ENCODE peak calls at places on chromosome 5, in ten cellular contexts. J is A549; U is SW480; Z is glutamatergic neuron; I is BJ; M is WTC11; Y is central memory CD4-positive, alpha-beta T cell; K is NCI-H1092 treated with DMSO at 0.1 percent for 48 hours; E is neural crest cell; G is PC-9. V is an unnamed sample.

GRCh38 chr5:3345195-3345594 is 250.4 kb upstream of the IRX1 start:
- DNase-seq in J (no peak), U (no peak), Z (no peak), I (no peak), M (no peak), Y (no peak), K (no peak), E (no peak), G (no peak), V (no peak)

GRCh38 chr5:107426209-107426608 is 244.5 kb downstream of the EFNA5 start:
- DNase-seq in J (no peak), U (no peak), Z (no peak), I (no peak), M (no peak), Y (no peak), K (no peak), E (no peak), G (peak; percentile 65), V (no peak)

GRCh38 chr5:157651623-157652376 is 438 bp downstream of the SOX30 start:
- DNase-seq in J (no peak), U (no peak), Z (peak; percentile 73), I (no peak), M (peak; percentile 89), Y (peak; percentile 86), K (peak; percentile 57), E (no peak), G (no peak), V (peak; percentile 90)

GRCh38 chr5:102858808-102859207 is 103.7 kb downstream of the PAM start:
- DNase-seq in J (no peak), U (no peak), Z (no peak), I (peak; percentile 63), M (no peak), Y (no peak), K (no peak), E (no peak), G (no peak), V (no peak)

GRCh38 chr5:115561176-115561575 is 16.6 kb upstream of the FEM1C start:
- DNase-seq in J (no peak), U (no peak), Z (no peak), I (no peak), M (no peak), Y (no peak), K (no peak), E (no peak), G (no peak), V (no peak)

GRCh38 chr5:13218518-13218917 is 726.0 kb downstream of the DNAH5 start:
- DNase-seq in J (peak; percentile 1), U (peak; percentile 25), Z (no peak), I (no peak), M (peak; percentile 24), Y (no peak), K (no peak), E (no peak), G (no peak), V (no peak)

GRCh38 chr5:74186351-74187315 is 453.9 kb downstream of the ENC1 start:
- DNase-seq in J (no peak), U (no peak), Z (no peak), I (no peak), M (no peak), Y (no peak), K (no peak), E (no peak), G (no peak), V (no peak)

GRCh38 chr5:37086466-37087178 is 162.6 kb downstream of the CPLANE1 start:
- DNase-seq in J (no peak), U (peak; percentile 74), Z (no peak), I (peak; percentile 24), M (no peak), Y (no peak), K (no peak), E (no peak), G (peak; percentile 34), V (no peak)

GRCh38 chr5:150497274-150497988 is 10.5 kb upstream of the NDST1 start:
- DNase-seq in J (peak; percentile 99), U (peak; percentile 93), Z (peak; percentile 62), I (peak; percentile 66), M (no peak), Y (no peak), K (peak; percentile 0), E (no peak), G (peak; percentile 81), V (no peak)

GRCh38 chr5:92749943-92750342 is 831.1 kb downstream of the NR2F1-AS1 start:
- DNase-seq in J (peak; percentile 13), U (no peak), Z (no peak), I (no peak), M (no peak), Y (no peak), K (no peak), E (no peak), G (no peak), V (no peak)

GRCh38 chr5:159824188-159825153 is 91.8 kb upstream of the ADRA1B start:
- DNase-seq in J (no peak), U (no peak), Z (no peak), I (no peak), M (no peak), Y (no peak), K (no peak), E (no peak), G (peak; percentile 73), V (no peak)

GRCh38 chr5:54859321-54859720 is 126.1 kb downstream of the ESM1 start:
- DNase-seq in J (no peak), U (no peak), Z (no peak), I (no peak), M (no peak), Y (no peak), K (no peak), E (no peak), G (no peak), V (no peak)

GRCh38 chr5:25345240-25345771 is 700.5 kb upstream of the CDH10 start:
- DNase-seq in J (no peak), U (no peak), Z (no peak), I (no peak), M (no peak), Y (no peak), K (no peak), E (no peak), G (no peak), V (no peak)

GRCh38 chr5:149740866-149741459 is 10.9 kb downstream of the PPARGC1B start:
- DNase-seq in J (no peak), U (no peak), Z (no peak), I (no peak), M (no peak), Y (no peak), K (no peak), E (no peak), G (no peak), V (no peak)

GRCh38 chr5:175494271-175495183 is 16.2 kb downstream of the SFXN1 start:
- DNase-seq in J (no peak), U (no peak), Z (no peak), I (no peak), M (no peak), Y (no peak), K (no peak), E (no peak), G (no peak), V (no peak)

GRCh38 chr5:38938424-38938823 is 92.6 kb downstream of the OSMR start:
- DNase-seq in J (no peak), U (no peak), Z (no peak), I (no peak), M (no peak), Y (no peak), K (no peak), E (no peak), G (no peak), V (no peak)

GRCh38 chr5:61817472-61818326 is 485.6 kb downstream of the ZSWIM6 start:
- DNase-seq in J (peak; percentile 36), U (peak; percentile 42), Z (peak; percentile 58), I (no peak), M (peak; percentile 32), Y (no peak), K (peak; percentile 27), E (peak; percentile 40), G (no peak), V (no peak)

GRCh38 chr5:176365663-176366574 is 632 bp downstream of the ARL10 start:
- DNase-seq in J (no peak), U (no peak), Z (peak; percentile 42), I (no peak), M (peak; percentile 67), Y (no peak), K (no peak), E (peak; percentile 29), G (no peak), V (peak; percentile 67)

GRCh38 chr5:14108170-14108996 is 34.8 kb upstream of the TRIO start:
- DNase-seq in J (peak; percentile 74), U (peak; percentile 46), Z (peak; percentile 46), I (no peak), M (peak; percentile 69), Y (no peak), K (peak; percentile 57), E (peak; percentile 33), G (no peak), V (no peak)

GRCh38 chr5:2205596-2205995 is 322.9 kb upstream of the IRX4 start:
- DNase-seq in J (no peak), U (no peak), Z (no peak), I (no peak), M (no peak), Y (no peak), K (no peak), E (no peak), G (no peak), V (no peak)

GRCh38 chr5:127959152-127959764 is 124.3 kb upstream of the SLC12A2 start:
- DNase-seq in J (peak; percentile 47), U (peak; percentile 88), Z (no peak), I (no peak), M (no peak), Y (no peak), K (peak; percentile 80), E (no peak), G (peak; percentile 81), V (peak; percentile 71)

GRCh38 chr5:145960166-145960565 is 23.8 kb downstream of the SH3RF2 start:
- DNase-seq in J (no peak), U (no peak), Z (no peak), I (no peak), M (no peak), Y (no peak), K (no peak), E (no peak), G (no peak), V (no peak)

GRCh38 chr5:38265546-38266179 is 7.3 kb downstream of the EGFLAM start:
- DNase-seq in J (peak; percentile 51), U (peak; percentile 30), Z (peak; percentile 84), I (no peak), M (peak; percentile 84), Y (no peak), K (peak; percentile 10), E (peak; percentile 91), G (no peak), V (no peak)

GRCh38 chr5:132807163-132807838 is 5.8 kb upstream of the SOWAHA start:
- DNase-seq in J (peak; percentile 61), U (peak; percentile 99), Z (peak; percentile 60), I (no peak), M (peak; percentile 67), Y (no peak), K (no peak), E (peak; percentile 48), G (no peak), V (no peak)

V was measured in upper lobe of right lung.